ENCODE peak calls at places on chromosome 21, in four cellular contexts. H is GM23338, I is endothelial cell of umbilical vein, Y is keratinocyte. X is an unnamed sample. For H3K4me1, the result is how much of the 10 kb centered on the place peaks cover.

GRCh38 chr21:31181089-31181757 is 142.9 kb upstream of the KRTAP19-8 start:
- DNase-seq in Y (no peak), I (no peak), H (no peak), X (no peak)

GRCh38 chr21:32613436-32614043 is 1.4 kb upstream of the CFAP298 start:
- DNase-seq in I (no peak), H (no peak), Y (no peak), X (no peak)

GRCh38 chr21:33229776-33230517 is at the start of gene IFNAR2:
- DNase-seq in Y (no peak), H (peak), I (peak), X (peak)

GRCh38 chr21:20459838-20460237 is 538.4 kb upstream of the NCAM2 start:
- DNase-seq in I (no peak), Y (no peak), H (no peak), X (no peak)

GRCh38 chr21:15022608-15023261 is 42.1 kb downstream of the NRIP1 start:
- DNase-seq in Y (peak), I (no peak), H (no peak), X (no peak)

GRCh38 chr21:14686466-14687276 is 140.6 kb upstream of the SAMSN1 start:
- DNase-seq in H (no peak), I (no peak), Y (no peak), X (no peak)

GRCh38 chr21:45602106-45602505 is 41.4 kb upstream of the PCBP3 start:
- DNase-seq in H (no peak), I (no peak), Y (no peak), X (no peak)

GRCh38 chr21:31354122-31354521 is 10.1 kb upstream of the TIAM1 start:
- DNase-seq in I (no peak), H (peak), Y (peak), X (no peak)

GRCh38 chr21:45502006-45502345 is 40.3 kb downstream of the SLC19A1 start:
- DNase-seq in Y (no peak), I (no peak), H (no peak), X (no peak)

GRCh38 chr21:33949516-33950424 is 34.2 kb upstream of the ATP5PO start:
- DNase-seq in I (no peak), Y (no peak), H (no peak), X (no peak)

GRCh38 chr21:31340942-31341487 is 3.0 kb downstream of the TIAM1 start:
- DNase-seq in H (no peak), I (no peak), Y (no peak), X (no peak)

GRCh38 chr21:33645730-33646129 is 3.4 kb downstream of the ITSN1 start:
- DNase-seq in H (no peak), I (no peak), Y (no peak), X (no peak)

GRCh38 chr21:35280221-35280620 is 231.1 kb upstream of the RUNX1 start:
- DNase-seq in Y (no peak), I (no peak), H (no peak), X (no peak)

GRCh38 chr21:46393941-46394818 is 64.5 kb upstream of the DIP2A start:
- DNase-seq in I (no peak), H (no peak), Y (no peak), X (no peak)

GRCh38 chr21:43981871-43982210 is 30.3 kb upstream of the TRAPPC10 start:
- DNase-seq in H (peak), Y (no peak), I (no peak), X (no peak)

GRCh38 chr21:34693192-34693810 is 24.5 kb downstream of the CLIC6 start:
- DNase-seq in H (peak), Y (peak), I (peak), X (peak)

GRCh38 chr21:40422851-40423635 is 423.9 kb downstream of the DSCAM start:
- DNase-seq in I (no peak), H (no peak), Y (no peak), X (no peak)

GRCh38 chr21:34700605-34701004 is 31.8 kb downstream of the CLIC6 start:
- DNase-seq in Y (no peak), I (no peak), H (no peak), X (no peak)

GRCh38 chr21:39882186-39882882 is 15.1 kb downstream of the PCP4 start:
- DNase-seq in H (no peak), I (no peak), Y (no peak), X (no peak)

GRCh38 chr21:25359724-25360123 is 247.6 kb downstream of the MRPL39 start:
- DNase-seq in I (peak), H (no peak), Y (no peak), X (no peak)

GRCh38 chr21:24895885-24896734 is 711.2 kb downstream of the MRPL39 start:
- DNase-seq in H (peak), I (no peak), Y (no peak), X (peak)

DNA sequence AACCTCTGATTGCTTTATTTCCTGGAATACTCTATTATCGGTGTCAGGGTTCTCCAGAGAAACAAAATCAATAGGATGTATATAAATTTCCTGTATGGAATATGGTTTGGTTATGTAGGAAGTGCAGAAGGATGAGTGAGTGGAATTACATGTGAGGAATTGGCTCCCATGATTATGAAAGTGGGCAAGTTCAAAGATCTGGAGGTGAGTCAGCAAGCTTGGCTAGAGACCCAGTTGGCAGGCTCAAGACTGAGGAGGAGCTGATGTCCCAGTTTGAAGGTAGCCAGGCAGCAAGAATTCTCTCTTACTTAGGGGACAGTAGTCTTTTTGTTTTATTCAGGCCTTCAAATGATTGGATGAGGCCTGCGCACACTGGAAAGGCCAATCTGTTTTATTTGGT is 57.5 kb downstream of the MAP3K7CL start:
- DNase-seq in Y (no peak), I (peak), H (no peak), X (no peak)
- H3K4me1 ChIP-seq in Y (under half), I (under half), H (under half), X (under half)

DNA sequence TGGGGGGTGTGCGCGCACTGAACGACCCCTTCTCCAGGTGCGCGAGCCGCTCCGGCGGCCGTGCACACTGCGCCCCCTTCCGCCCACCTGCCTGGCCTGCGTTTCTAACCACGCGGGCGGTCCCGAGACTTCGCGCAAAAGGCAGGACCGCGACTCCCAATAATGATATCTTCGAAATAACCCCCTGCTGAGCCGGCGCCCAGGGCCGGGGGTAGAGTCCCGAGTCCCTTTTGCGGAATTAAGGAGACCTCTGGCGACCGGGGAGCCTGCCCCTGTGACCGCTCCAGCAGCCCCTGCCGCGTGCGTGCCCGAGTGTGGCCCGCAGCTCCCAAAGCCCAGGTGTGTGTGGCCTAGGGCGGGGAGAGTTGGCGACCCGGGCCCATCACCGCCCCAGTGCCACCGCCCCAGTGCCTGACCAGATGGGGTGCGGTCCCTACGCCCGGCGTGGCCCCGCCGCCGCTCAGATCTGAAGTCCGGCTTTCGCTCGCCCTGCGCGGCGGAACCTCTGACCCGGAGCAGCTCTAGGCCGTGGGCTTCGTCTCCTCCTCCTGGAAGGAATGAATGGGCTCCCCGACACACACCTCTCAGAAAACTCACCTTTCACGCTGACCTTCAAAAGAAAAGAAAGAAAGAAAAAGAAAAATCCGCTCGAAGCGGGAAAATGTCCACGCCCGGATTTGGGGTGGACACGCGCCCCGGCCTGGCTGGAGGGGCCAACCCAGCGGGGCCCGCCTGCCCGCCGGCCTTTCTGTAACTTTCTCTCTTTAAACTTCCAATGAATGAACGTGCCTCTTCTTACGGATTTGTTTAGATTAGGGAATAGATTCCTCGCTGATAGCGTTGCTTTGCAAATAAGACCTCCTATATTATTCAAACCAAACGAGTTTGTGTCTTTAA is 5.5 kb upstream of the SIM2 start:
- DNase-seq in H (peak), Y (no peak), I (no peak), X (no peak)
- TF ChIP-seq EZH2 in H (peak), Y (peak), I (peak), X (no peak)

DNA sequence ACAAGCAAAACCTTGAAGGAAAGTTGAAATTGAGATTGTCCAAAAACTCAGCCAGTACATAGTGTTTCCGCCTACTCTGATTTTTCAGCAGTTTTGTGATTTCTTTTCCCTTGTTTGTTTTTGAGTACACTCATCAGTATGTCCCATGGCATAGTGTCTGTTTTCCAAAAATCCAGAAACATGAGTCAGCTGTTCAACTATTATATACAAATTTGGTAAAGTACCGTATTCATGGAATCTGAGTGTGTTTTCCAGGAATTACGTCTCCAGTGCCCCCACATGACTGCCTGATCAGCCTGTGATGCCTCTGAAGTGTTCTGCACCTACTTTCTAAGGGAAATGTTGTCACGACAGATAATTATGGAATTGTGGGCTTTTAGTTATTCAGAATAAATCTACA is 186.8 kb downstream of the LTN1 start:
- DNase-seq in I (no peak), Y (no peak), H (no peak), X (no peak)
- H3K4me1 ChIP-seq in I (under half), Y (under half), H (under half), X (under half)

GRCh38 chr21:17819114-17819877 is at the start of gene C21orf91:
- DNase-seq in H (peak), Y (no peak), I (peak), X (peak)
- TF ChIP-seq EZH2 in H (no peak), Y (no peak), I (no peak), X (no peak)

GRCh38 chr21:42153746-42154145 is 65.2 kb upstream of the ABCG1 start:
- DNase-seq in H (no peak), I (no peak), Y (no peak), X (no peak)
- H3K4me1 ChIP-seq in H (under half), I (under half), Y (under half), X (under half)

GRCh38 chr21:41762753-41763152 is 4.1 kb downstream of the RIPK4 start:
- DNase-seq in H (no peak), I (no peak), Y (no peak), X (no peak)

GRCh38 chr21:41764558-41765392 is 2.1 kb downstream of the RIPK4 start:
- DNase-seq in H (no peak), Y (no peak), I (no peak), X (no peak)

GRCh38 chr21:41765393-41765950 is 1.4 kb downstream of the RIPK4 start:
- DNase-seq in I (no peak), H (no peak), Y (no peak), X (peak)

GRCh38 chr21:41763398-41763931 is 3.4 kb downstream of the RIPK4 start:
- DNase-seq in I (no peak), Y (no peak), H (peak), X (peak)

GRCh38 chr21:41763996-41764395 is 2.9 kb downstream of the RIPK4 start:
- DNase-seq in H (no peak), I (no peak), Y (no peak), X (no peak)
- TF ChIP-seq EZH2 in H (no peak), I (no peak), Y (no peak), X (no peak)

GRCh38 chr21:38760017-38760761 is 45.5 kb upstream of the ETS2 start:
- DNase-seq in Y (no peak), I (no peak), H (peak), X (peak)

GRCh38 chr21:38760762-38761155 is 45.0 kb upstream of the ETS2 start:
- DNase-seq in Y (no peak), I (no peak), H (no peak), X (no peak)

GRCh38 chr21:38756746-38757145 is 49.0 kb upstream of the ETS2 start:
- DNase-seq in H (no peak), I (no peak), Y (peak), X (no peak)

GRCh38 chr21:38759286-38759872 is 46.4 kb upstream of the ETS2 start:
- DNase-seq in I (no peak), H (no peak), Y (no peak), X (no peak)

DNA sequence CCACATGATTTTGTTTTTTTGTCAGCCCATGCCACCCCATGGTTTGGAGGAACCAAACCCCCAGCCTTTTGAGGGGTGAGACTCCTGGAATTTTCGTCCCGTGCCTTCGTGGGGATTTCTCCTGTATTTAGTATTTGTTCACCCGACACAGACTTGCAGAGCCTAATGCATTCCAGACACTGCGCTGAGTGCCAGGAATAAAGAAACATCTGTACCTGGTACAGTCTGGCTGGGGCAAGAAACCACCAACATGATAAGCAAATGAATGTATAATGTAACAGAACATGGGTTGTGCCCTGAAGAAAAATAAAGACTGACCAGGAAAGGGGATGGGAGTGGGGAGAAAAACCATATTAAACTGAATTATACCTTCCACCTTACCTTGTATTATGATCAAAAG is 46.9 kb upstream of the ETS2 start:
- DNase-seq in I (no peak), H (no peak), Y (no peak), X (no peak)
- H3K4me1 ChIP-seq in I (under half), H (under half), Y (under half), X (under half)

GRCh38 chr21:26964379-26964778 is 2.5 kb downstream of the ADAMTS5 start:
- DNase-seq in H (peak), Y (no peak), I (no peak), X (no peak)

GRCh38 chr21:26965091-26965566 is 1.8 kb downstream of the ADAMTS5 start:
- DNase-seq in I (no peak), H (no peak), Y (no peak), X (no peak)

GRCh38 chr21:26966360-26966977 is 419 bp downstream of the ADAMTS5 start:
- DNase-seq in Y (no peak), I (no peak), H (peak), X (no peak)

GRCh38 chr21:26966978-26967913 is at the start of gene ADAMTS5:
- DNase-seq in I (peak), H (peak), Y (no peak), X (peak)

GRCh38 chr21:26965567-26966359 is 1.1 kb downstream of the ADAMTS5 start:
- DNase-seq in I (no peak), H (peak), Y (no peak), X (no peak)
- TF ChIP-seq EZH2 in I (peak), H (no peak), Y (peak), X (peak)

GRCh38 chr21:42231761-42232160 is 12.8 kb downstream of the ABCG1 start:
- DNase-seq in H (no peak), Y (no peak), I (no peak), X (no peak)

GRCh38 chr21:42233067-42233981 is 14.4 kb downstream of the ABCG1 start:
- DNase-seq in I (peak), H (peak), Y (no peak), X (no peak)

GRCh38 chr21:42230636-42231035 is 11.7 kb downstream of the ABCG1 start:
- DNase-seq in I (no peak), H (no peak), Y (no peak), X (no peak)

GRCh38 chr21:42234026-42234425 is 15.1 kb downstream of the ABCG1 start:
- DNase-seq in Y (no peak), H (peak), I (no peak), X (no peak)

GRCh38 chr21:42232176-42232825 is 13.4 kb downstream of the ABCG1 start:
- DNase-seq in I (no peak), H (no peak), Y (no peak), X (no peak)
- H3K4me1 ChIP-seq in I (under half), H (under half), Y (half or more), X (under half)

GRCh38 chr21:42599962-42600361 is 53.5 kb upstream of the PDE9A start:
- DNase-seq in Y (no peak), I (no peak), H (no peak), X (no peak)
- TF ChIP-seq EZH2 in Y (no peak), I (no peak), H (no peak), X (no peak)

X was measured in A673.